ENCODE peak calls at places on chromosomes 4 and X, in six cellular contexts. V, I, F, O, Q and L are unnamed samples.

GRCh38 chr4:69881173-69881773 is 21.3 kb upstream of the SULT1E1 start:
- DNase-seq in V (peak), I (peak), F (no peak), O (peak), Q (no peak), L (peak)

GRCh38 chr4:74206088-74206826 is 48.3 kb downstream of the MTHFD2L start:
- DNase-seq in V (no peak), I (no peak), F (no peak), O (no peak), Q (peak), L (no peak)

GRCh38 chr4:106898621-106899230 is 137.4 kb downstream of the DKK2 start:
- DNase-seq in V (peak), I (peak), F (no peak), O (peak), Q (no peak), L (peak)

GRCh38 chrX:151013164-151013743 is 30.1 kb downstream of the HMGB3 start:
- DNase-seq in V (no peak), I (no peak), F (no peak), O (no peak), Q (no peak), L (no peak)

GRCh38 chr4:163681208-163681821 is 186.8 kb downstream of the TMA16 start:
- DNase-seq in V (no peak), I (peak), F (no peak), O (peak), Q (no peak), L (peak)

GRCh38 chr4:41410049-41410448 is 127.9 kb upstream of the LIMCH1 start:
- DNase-seq in V (no peak), I (no peak), F (no peak), O (no peak), Q (no peak), L (no peak)

GRCh38 chr4:17168571-17168970 is 270.1 kb upstream of the LDB2 start:
- DNase-seq in V (no peak), I (no peak), F (no peak), O (no peak), Q (no peak), L (peak)

GRCh38 chr4:23322732-23323131 is 567.1 kb downstream of the PPARGC1A start:
- DNase-seq in V (no peak), I (no peak), F (no peak), O (no peak), Q (no peak), L (no peak)

GRCh38 chr4:158936238-158936637 is 166.6 kb upstream of the RAPGEF2 start:
- DNase-seq in V (no peak), I (no peak), F (no peak), O (no peak), Q (no peak), L (no peak)

GRCh38 chr4:185713731-185714130 is 98.3 kb downstream of the SORBS2 start:
- DNase-seq in V (no peak), I (peak), F (no peak), O (no peak), Q (no peak), L (no peak)

GRCh38 chr4:83113429-83113786 is 1.1 kb downstream of the PLAC8 start:
- DNase-seq in V (no peak), I (no peak), F (no peak), O (no peak), Q (no peak), L (no peak)

GRCh38 chr4:167232805-167233522 is 1.3 kb downstream of the SPOCK3 start:
- DNase-seq in V (no peak), I (no peak), F (no peak), O (no peak), Q (no peak), L (peak)

GRCh38 chr4:54930226-54930625 is 195.2 kb downstream of the KDR start:
- DNase-seq in V (no peak), I (no peak), F (no peak), O (no peak), Q (no peak), L (no peak)

GRCh38 chr4:20496078-20496477 is 204.2 kb upstream of the PACRGL start:
- DNase-seq in V (no peak), I (no peak), F (no peak), O (no peak), Q (no peak), L (no peak)

GRCh38 chr4:113540859-113541258 is 220.7 kb downstream of the CAMK2D start:
- DNase-seq in V (no peak), I (no peak), F (no peak), O (no peak), Q (no peak), L (no peak)

GRCh38 chrX:40109288-40110008 is 11.7 kb upstream of the BCOR start:
- DNase-seq in V (peak), I (peak), F (no peak), O (peak), Q (no peak), L (peak)

GRCh38 chr4:96407651-96408342 is 567.9 kb downstream of the PDHA2 start:
- DNase-seq in V (no peak), I (no peak), F (no peak), O (no peak), Q (no peak), L (no peak)

GRCh38 chr4:156191382-156191781 is 237.7 kb upstream of the CTSO start:
- DNase-seq in V (no peak), I (peak), F (no peak), O (no peak), Q (no peak), L (no peak)

GRCh38 chr4:156193116-156193515 is 239.4 kb upstream of the CTSO start:
- DNase-seq in V (no peak), I (no peak), F (no peak), O (no peak), Q (no peak), L (peak)

GRCh38 chr4:156190606-156191005 is 236.9 kb upstream of the CTSO start:
- DNase-seq in V (no peak), I (no peak), F (no peak), O (no peak), Q (no peak), L (no peak)

GRCh38 chr4:156193800-156194199 is 240.1 kb upstream of the CTSO start:
- DNase-seq in V (no peak), I (no peak), F (no peak), O (no peak), Q (no peak), L (no peak)

GRCh38 chr4:156192033-156192432 is 238.4 kb upstream of the CTSO start:
- DNase-seq in V (no peak), I (no peak), F (no peak), O (no peak), Q (no peak), L (no peak)
- TF ChIP-seq CREB1 in V (no peak), I (no peak), F (no peak), O (no peak), Q (no peak), L (no peak)

DNA sequence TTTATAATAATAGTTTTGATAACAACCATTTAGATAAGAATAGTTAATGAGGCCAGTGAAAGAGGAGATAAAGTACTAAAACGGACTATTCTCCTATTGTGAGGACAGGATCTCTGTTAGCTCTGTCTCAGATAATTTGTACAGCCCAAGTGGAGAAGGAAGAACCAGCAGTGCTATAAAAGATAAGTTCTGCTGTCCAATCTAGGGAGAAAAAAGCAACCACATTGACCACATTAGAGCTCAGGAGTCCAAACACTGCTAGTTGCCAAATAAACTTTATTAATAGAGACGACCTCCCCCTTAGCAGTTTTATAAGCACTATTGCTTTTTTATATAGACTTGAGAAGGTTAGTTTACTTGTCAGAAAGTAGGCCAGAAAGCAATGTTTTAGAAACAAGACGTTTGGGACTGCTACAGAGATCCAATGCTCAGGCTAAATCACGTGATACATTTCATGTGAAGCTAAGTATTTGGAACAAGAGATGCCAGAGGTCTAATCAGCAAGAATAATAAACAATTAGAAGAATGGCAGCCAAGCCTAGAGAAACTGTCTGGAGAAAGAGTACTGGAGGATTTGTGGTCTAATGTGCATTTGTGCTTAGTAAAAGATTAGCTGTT is 15.9 kb downstream of the IL15 start:
- DNase-seq in V (no peak), I (no peak), F (no peak), O (no peak), Q (no peak), L (no peak)
- TF ChIP-seq CREB1 in V (no peak), I (no peak), F (no peak), O (no peak), Q (no peak), L (no peak)

DNA sequence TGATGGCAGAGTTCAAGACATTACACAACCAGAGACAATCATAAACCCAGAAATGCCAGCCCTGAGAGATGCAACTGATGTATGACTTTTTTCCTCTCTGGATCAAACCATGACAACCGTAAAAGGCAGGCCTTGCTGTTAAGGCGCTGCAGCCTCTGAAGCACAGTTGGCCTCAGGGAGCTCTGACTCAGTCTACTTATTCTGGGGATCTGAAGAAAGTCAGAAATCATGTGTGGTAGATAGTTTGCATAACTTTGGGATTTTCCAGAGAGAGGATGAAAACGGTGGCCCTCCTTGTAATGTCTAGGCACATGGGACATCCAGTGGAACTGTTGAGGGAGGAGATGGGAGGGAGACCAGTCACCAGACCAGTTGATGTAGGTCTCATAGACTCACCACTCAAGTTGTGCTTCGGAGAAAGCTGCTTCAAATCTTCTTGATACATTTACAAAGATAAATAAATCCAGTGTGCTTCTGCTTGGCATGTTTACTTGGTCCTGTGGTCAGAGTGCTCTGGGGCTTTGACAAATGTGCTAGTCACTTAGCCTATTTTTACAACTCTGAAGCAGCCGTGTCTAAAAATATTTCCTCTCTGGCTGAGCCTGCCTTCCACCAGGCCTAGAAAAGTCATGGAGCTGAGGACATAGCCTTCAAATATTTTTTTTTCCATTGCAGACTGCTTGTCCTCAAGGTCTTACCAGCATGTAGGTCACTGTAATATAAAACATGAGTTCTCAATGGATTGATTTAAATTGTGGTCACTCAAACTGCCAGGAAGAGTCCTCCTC is 7.5 kb downstream of the HADH start:
- DNase-seq in V (no peak), I (no peak), F (no peak), O (no peak), Q (no peak), L (no peak)
- TF ChIP-seq CREB1 in V (no peak), I (no peak), F (no peak), O (no peak), Q (no peak), L (no peak)

GRCh38 chrX:65073233-65073632 is 97.0 kb upstream of the ZC4H2 start:
- DNase-seq in V (no peak), I (no peak), F (no peak), O (no peak), Q (no peak), L (no peak)
- TF ChIP-seq CREB1 in V (no peak), I (no peak), F (no peak), O (no peak), Q (no peak), L (no peak)

DNA sequence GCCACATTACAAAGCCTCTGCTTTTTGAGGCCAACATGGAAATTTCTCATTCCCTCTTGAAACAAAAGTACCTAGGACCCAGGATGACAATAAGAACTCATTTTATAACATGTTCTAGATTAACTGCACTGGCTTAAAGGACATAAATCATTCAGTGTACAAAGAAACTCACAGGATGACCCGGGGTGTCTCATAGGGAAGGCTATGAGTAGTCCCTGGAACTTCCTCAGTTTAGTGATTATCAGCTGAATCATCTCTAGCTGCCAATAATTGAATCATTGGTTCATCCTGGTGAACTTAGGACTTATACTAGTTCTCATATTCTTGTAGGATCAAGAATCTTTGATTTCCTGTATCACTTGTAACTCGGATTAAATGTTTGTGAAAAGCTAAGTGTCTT is 95.8 kb upstream of the WDR1 start:
- DNase-seq in V (no peak), I (no peak), F (no peak), O (no peak), Q (no peak), L (no peak)
- TF ChIP-seq CREB1 in V (no peak), I (no peak), F (no peak), O (no peak), Q (no peak), L (no peak)

GRCh38 chr4:38190717-38191178 is 230.6 kb downstream of the PTTG2 start:
- DNase-seq in V (no peak), I (no peak), F (no peak), O (no peak), Q (no peak), L (no peak)
- TF ChIP-seq CREB1 in V (no peak), I (no peak), F (no peak), O (no peak), Q (no peak), L (no peak)

GRCh38 chrX:70478521-70478920 is 33.9 kb downstream of the DLG3 start:
- DNase-seq in V (no peak), I (no peak), F (no peak), O (no peak), Q (no peak), L (no peak)
- TF ChIP-seq CREB1 in V (no peak), I (no peak), F (no peak), O (no peak), Q (no peak), L (no peak)

DNA sequence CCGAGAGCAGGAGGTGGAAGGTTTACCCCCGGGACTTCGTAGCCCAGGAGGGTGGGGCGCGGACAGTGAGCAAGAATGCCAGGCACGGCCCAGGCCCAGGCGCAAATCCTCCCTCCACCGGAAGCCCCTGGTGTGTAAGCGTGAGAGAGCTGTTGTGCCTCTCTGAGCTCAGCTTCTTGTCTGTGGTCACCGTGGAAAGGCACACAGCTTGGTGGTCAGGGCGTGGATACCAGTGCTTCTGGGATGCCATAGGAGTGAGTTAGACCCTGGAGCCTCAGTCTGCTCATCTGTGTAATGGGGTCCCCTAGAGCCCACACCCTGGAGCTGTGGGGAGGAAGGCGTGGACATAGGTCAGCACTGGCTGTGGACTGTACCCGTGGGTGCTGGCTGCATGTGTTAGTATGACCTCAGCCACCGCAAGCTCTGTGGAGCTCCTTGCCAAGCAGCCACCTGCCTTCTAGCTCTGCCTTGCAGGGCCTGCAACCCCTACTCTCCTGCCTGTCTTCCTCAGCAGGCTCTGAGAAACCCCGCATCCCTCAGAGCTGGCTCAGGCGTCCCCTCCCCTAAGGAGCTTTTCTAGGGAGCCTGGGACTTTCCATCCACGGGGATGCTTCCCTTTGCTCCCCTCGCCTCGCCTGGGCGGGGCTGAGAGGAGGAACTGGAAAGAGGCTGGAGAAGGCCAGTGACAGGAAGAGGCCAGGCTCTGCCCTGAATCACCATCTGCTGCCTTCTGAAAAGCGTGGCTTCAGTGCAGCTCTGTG is 28.0 kb upstream of the AFAP1 start:
- DNase-seq in V (no peak), I (no peak), F (no peak), O (no peak), Q (no peak), L (no peak)
- TF ChIP-seq CREB1 in V (no peak), I (no peak), F (no peak), O (no peak), Q (no peak), L (no peak)

GRCh38 chrX:78330068-78330467 is 2.7 kb upstream of the CYSLTR1 start:
- DNase-seq in V (no peak), I (no peak), F (no peak), O (no peak), Q (no peak), L (no peak)

GRCh38 chrX:78329486-78329885 is 2.1 kb upstream of the CYSLTR1 start:
- DNase-seq in V (no peak), I (no peak), F (no peak), O (no peak), Q (no peak), L (no peak)

GRCh38 chrX:78330540-78330939 is 3.1 kb upstream of the CYSLTR1 start:
- DNase-seq in V (no peak), I (no peak), F (no peak), O (no peak), Q (no peak), L (no peak)

GRCh38 chrX:78331708-78332107 is 4.3 kb upstream of the CYSLTR1 start:
- DNase-seq in V (no peak), I (no peak), F (no peak), O (no peak), Q (no peak), L (no peak)

DNA sequence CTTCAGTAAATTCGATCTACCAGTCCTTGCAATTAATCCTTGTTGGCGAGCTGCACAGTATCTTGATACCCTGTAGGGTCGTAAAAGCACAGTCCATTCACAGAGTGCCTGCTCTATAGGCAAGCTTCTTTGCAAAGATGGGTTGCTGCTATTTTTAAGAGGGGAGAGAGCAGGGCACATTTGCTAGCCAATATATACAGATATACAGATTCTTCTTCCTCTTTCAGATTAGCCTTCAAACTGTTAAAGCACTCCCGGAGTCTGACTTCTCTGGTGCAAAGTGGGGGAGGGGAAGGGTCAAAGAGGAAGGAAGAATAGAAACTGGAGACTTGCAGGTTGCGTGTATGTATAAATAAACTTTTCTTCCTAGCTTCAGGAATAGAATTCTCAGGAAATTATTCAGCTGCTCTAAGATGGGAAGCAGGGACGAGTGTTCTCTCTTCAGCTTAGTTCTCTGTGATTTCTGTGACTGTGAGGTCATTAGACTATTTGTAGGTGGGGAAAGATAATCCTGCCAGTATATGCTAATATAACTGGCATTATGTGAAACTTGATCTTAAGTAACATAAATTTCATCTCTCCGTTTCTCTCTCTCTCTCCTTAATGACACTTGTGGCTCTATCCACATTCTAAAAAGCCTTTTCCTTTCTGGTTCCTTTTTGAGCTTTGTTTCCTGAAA is at the start of gene CYSLTR1:
- DNase-seq in V (no peak), I (no peak), F (no peak), O (no peak), Q (no peak), L (peak)
- TF ChIP-seq CREB1 in V (no peak), I (no peak), F (no peak), O (no peak), Q (no peak), L (no peak)

DNA sequence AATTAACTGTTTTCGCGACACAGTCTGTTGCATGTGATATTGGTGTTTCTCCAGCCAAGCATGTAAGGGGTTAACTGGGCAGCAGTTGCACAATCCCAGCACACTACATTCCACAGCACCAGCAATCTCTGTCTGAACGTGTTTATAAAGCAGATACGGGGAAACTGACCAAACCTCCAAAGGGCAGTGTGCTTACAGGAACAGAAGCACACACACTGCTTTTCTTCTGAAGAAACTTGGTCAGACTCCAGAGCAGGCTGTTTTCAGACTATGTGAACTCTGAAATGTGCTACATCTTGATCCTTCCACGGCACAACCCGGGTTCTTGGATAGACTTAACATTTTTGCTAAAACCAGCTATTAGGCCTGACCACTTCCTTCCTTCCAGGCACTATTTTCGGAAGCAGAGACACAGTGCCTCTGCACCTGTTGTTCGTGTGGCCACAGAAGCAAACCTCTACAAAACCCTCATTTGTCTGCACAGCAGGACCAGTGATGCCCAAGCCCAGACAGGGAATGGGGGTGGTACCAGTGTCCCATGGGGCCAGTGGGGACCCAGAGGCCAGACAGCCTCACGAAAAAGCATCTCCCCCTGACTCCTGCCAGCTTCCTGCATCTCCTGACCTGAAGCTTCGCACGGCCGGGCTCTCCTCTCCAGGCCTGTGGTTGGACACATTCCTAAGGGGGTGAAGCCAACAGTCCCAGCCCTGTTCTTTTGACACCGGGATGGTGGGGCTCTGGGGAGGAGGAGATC is 90.1 kb downstream of the IRF2 start:
- DNase-seq in V (no peak), I (peak), F (no peak), O (no peak), Q (peak), L (peak)
- TF ChIP-seq CREB1 in V (no peak), I (no peak), F (no peak), O (no peak), Q (peak), L (no peak)